ENCODE peak calls at places on chromosomes 12 and 14, in ten cellular contexts. One of them, this sample, is unnamed.

GRCh38 chr12:65586796-65587195 is 237.5 kb upstream of the HMGA2 start:
- DNase-seq in AG09309: no peak
- DNase-seq in cardiac muscle cell: no peak
- DNase-seq in GM23338: no peak
- DNase-seq in frontal cortex: no peak
- DNase-seq in iPS-NIHi11: no peak
- DNase-seq in AG10803: no peak
- DNase-seq in activated T-cell treated with anti-CD3 and anti-CD28 coated beads, Interleukin-2, amount 50 U/mL, for 72 hours: no peak
- DNase-seq in activated CD4-positive, alpha-beta T cell treated with anti-CD3 and anti-CD28 coated beads for 48 hours: no peak
- DNase-seq in activated CD8-positive, alpha-beta T cell treated with anti-CD3 and anti-CD28 coated beads, Interleukin-2, amount 10 ng/mL, durations not matched to agents 7 days and 5 days: no peak
- DNase-seq in this sample: no peak

GRCh38 chr14:105215602-105216001 is 32.7 kb upstream of the BTBD6 start:
- DNase-seq in AG10803: no peak
- DNase-seq in activated CD4-positive, alpha-beta T cell treated with anti-CD3 and anti-CD28 coated beads for 48 hours: no peak
- DNase-seq in activated CD8-positive, alpha-beta T cell treated with anti-CD3 and anti-CD28 coated beads, Interleukin-2, amount 10 ng/mL, durations not matched to agents 7 days and 5 days: no peak
- DNase-seq in activated T-cell treated with anti-CD3 and anti-CD28 coated beads, Interleukin-2, amount 50 U/mL, for 72 hours: no peak
- DNase-seq in cardiac muscle cell: no peak
- DNase-seq in GM23338: no peak
- DNase-seq in AG09309: no peak
- DNase-seq in frontal cortex: no peak
- DNase-seq in iPS-NIHi11: no peak
- DNase-seq in this sample: no peak

GRCh38 chr12:93844385-93844784 is 167.2 kb downstream of the CRADD start:
- DNase-seq in AG09309: no peak
- DNase-seq in cardiac muscle cell: no peak
- DNase-seq in activated T-cell treated with anti-CD3 and anti-CD28 coated beads, Interleukin-2, amount 50 U/mL, for 72 hours: no peak
- DNase-seq in activated CD8-positive, alpha-beta T cell treated with anti-CD3 and anti-CD28 coated beads, Interleukin-2, amount 10 ng/mL, durations not matched to agents 7 days and 5 days: no peak
- DNase-seq in GM23338: no peak
- DNase-seq in frontal cortex: no peak
- DNase-seq in AG10803: no peak
- DNase-seq in activated CD4-positive, alpha-beta T cell treated with anti-CD3 and anti-CD28 coated beads for 48 hours: no peak
- DNase-seq in iPS-NIHi11: no peak
- DNase-seq in this sample: no peak

GRCh38 chr12:53208877-53209463 is 1.9 kb upstream of the ITGB7 start:
- DNase-seq in AG09309: no peak
- DNase-seq in activated T-cell treated with anti-CD3 and anti-CD28 coated beads, Interleukin-2, amount 50 U/mL, for 72 hours: peak
- DNase-seq in GM23338: peak
- DNase-seq in frontal cortex: no peak
- DNase-seq in activated CD4-positive, alpha-beta T cell treated with anti-CD3 and anti-CD28 coated beads for 48 hours: peak
- DNase-seq in iPS-NIHi11: no peak
- DNase-seq in activated CD8-positive, alpha-beta T cell treated with anti-CD3 and anti-CD28 coated beads, Interleukin-2, amount 10 ng/mL, durations not matched to agents 7 days and 5 days: peak
- DNase-seq in AG10803: no peak
- DNase-seq in cardiac muscle cell: no peak
- DNase-seq in this sample: no peak

GRCh38 chr12:29223431-29223830 is 74.4 kb downstream of the FAR2 start:
- DNase-seq in frontal cortex: no peak
- DNase-seq in GM23338: no peak
- DNase-seq in activated T-cell treated with anti-CD3 and anti-CD28 coated beads, Interleukin-2, amount 50 U/mL, for 72 hours: no peak
- DNase-seq in AG09309: no peak
- DNase-seq in activated CD8-positive, alpha-beta T cell treated with anti-CD3 and anti-CD28 coated beads, Interleukin-2, amount 10 ng/mL, durations not matched to agents 7 days and 5 days: no peak
- DNase-seq in cardiac muscle cell: no peak
- DNase-seq in AG10803: no peak
- DNase-seq in activated CD4-positive, alpha-beta T cell treated with anti-CD3 and anti-CD28 coated beads for 48 hours: no peak
- DNase-seq in iPS-NIHi11: no peak
- DNase-seq in this sample: no peak

GRCh38 chr14:20346713-20347112 is 3.3 kb downstream of the PARP2 start:
- DNase-seq in iPS-NIHi11: no peak
- DNase-seq in cardiac muscle cell: no peak
- DNase-seq in GM23338: no peak
- DNase-seq in AG09309: no peak
- DNase-seq in activated T-cell treated with anti-CD3 and anti-CD28 coated beads, Interleukin-2, amount 50 U/mL, for 72 hours: no peak
- DNase-seq in activated CD4-positive, alpha-beta T cell treated with anti-CD3 and anti-CD28 coated beads for 48 hours: no peak
- DNase-seq in activated CD8-positive, alpha-beta T cell treated with anti-CD3 and anti-CD28 coated beads, Interleukin-2, amount 10 ng/mL, durations not matched to agents 7 days and 5 days: no peak
- DNase-seq in frontal cortex: no peak
- DNase-seq in AG10803: no peak
- DNase-seq in this sample: no peak

GRCh38 chr12:119231774-119232173 is 53.0 kb downstream of the HSPB8 start:
- DNase-seq in AG09309: no peak
- DNase-seq in activated CD8-positive, alpha-beta T cell treated with anti-CD3 and anti-CD28 coated beads, Interleukin-2, amount 10 ng/mL, durations not matched to agents 7 days and 5 days: no peak
- DNase-seq in frontal cortex: no peak
- DNase-seq in GM23338: no peak
- DNase-seq in AG10803: no peak
- DNase-seq in activated CD4-positive, alpha-beta T cell treated with anti-CD3 and anti-CD28 coated beads for 48 hours: no peak
- DNase-seq in cardiac muscle cell: no peak
- DNase-seq in iPS-NIHi11: no peak
- DNase-seq in activated T-cell treated with anti-CD3 and anti-CD28 coated beads, Interleukin-2, amount 50 U/mL, for 72 hours: no peak
- DNase-seq in this sample: no peak

GRCh38 chr14:68824207-68824516 is 31.3 kb upstream of the ZFP36L1 start:
- DNase-seq in frontal cortex: no peak
- DNase-seq in AG10803: no peak
- DNase-seq in AG09309: no peak
- DNase-seq in cardiac muscle cell: no peak
- DNase-seq in activated CD4-positive, alpha-beta T cell treated with anti-CD3 and anti-CD28 coated beads for 48 hours: no peak
- DNase-seq in iPS-NIHi11: no peak
- DNase-seq in activated T-cell treated with anti-CD3 and anti-CD28 coated beads, Interleukin-2, amount 50 U/mL, for 72 hours: no peak
- DNase-seq in GM23338: no peak
- DNase-seq in activated CD8-positive, alpha-beta T cell treated with anti-CD3 and anti-CD28 coated beads, Interleukin-2, amount 10 ng/mL, durations not matched to agents 7 days and 5 days: no peak
- DNase-seq in this sample: no peak

GRCh38 chr14:69363055-69363454 is 35.0 kb downstream of the ERH start:
- DNase-seq in GM23338: peak
- DNase-seq in AG10803: peak
- DNase-seq in iPS-NIHi11: peak
- DNase-seq in activated CD8-positive, alpha-beta T cell treated with anti-CD3 and anti-CD28 coated beads, Interleukin-2, amount 10 ng/mL, durations not matched to agents 7 days and 5 days: no peak
- DNase-seq in AG09309: no peak
- DNase-seq in cardiac muscle cell: peak
- DNase-seq in frontal cortex: peak
- DNase-seq in activated T-cell treated with anti-CD3 and anti-CD28 coated beads, Interleukin-2, amount 50 U/mL, for 72 hours: no peak
- DNase-seq in activated CD4-positive, alpha-beta T cell treated with anti-CD3 and anti-CD28 coated beads for 48 hours: no peak
- DNase-seq in this sample: no peak

GRCh38 chr12:20523658-20524057 is 155.3 kb downstream of the PDE3A start:
- DNase-seq in AG09309: no peak
- DNase-seq in activated CD4-positive, alpha-beta T cell treated with anti-CD3 and anti-CD28 coated beads for 48 hours: no peak
- DNase-seq in activated T-cell treated with anti-CD3 and anti-CD28 coated beads, Interleukin-2, amount 50 U/mL, for 72 hours: no peak
- DNase-seq in AG10803: no peak
- DNase-seq in iPS-NIHi11: no peak
- DNase-seq in cardiac muscle cell: no peak
- DNase-seq in activated CD8-positive, alpha-beta T cell treated with anti-CD3 and anti-CD28 coated beads, Interleukin-2, amount 10 ng/mL, durations not matched to agents 7 days and 5 days: no peak
- DNase-seq in GM23338: no peak
- DNase-seq in frontal cortex: no peak
- DNase-seq in this sample: no peak

GRCh38 chr12:65209655-65210043 is 40.3 kb downstream of the LEMD3 start:
- DNase-seq in iPS-NIHi11: no peak
- DNase-seq in cardiac muscle cell: no peak
- DNase-seq in activated CD8-positive, alpha-beta T cell treated with anti-CD3 and anti-CD28 coated beads, Interleukin-2, amount 10 ng/mL, durations not matched to agents 7 days and 5 days: no peak
- DNase-seq in AG09309: no peak
- DNase-seq in activated T-cell treated with anti-CD3 and anti-CD28 coated beads, Interleukin-2, amount 50 U/mL, for 72 hours: no peak
- DNase-seq in AG10803: no peak
- DNase-seq in activated CD4-positive, alpha-beta T cell treated with anti-CD3 and anti-CD28 coated beads for 48 hours: no peak
- DNase-seq in frontal cortex: no peak
- DNase-seq in GM23338: no peak
- DNase-seq in this sample: no peak

GRCh38 chr14:29925106-29925722 is 2.4 kb downstream of the PRKD1 start:
- DNase-seq in GM23338: peak
- DNase-seq in activated T-cell treated with anti-CD3 and anti-CD28 coated beads, Interleukin-2, amount 50 U/mL, for 72 hours: no peak
- DNase-seq in activated CD8-positive, alpha-beta T cell treated with anti-CD3 and anti-CD28 coated beads, Interleukin-2, amount 10 ng/mL, durations not matched to agents 7 days and 5 days: no peak
- DNase-seq in AG09309: no peak
- DNase-seq in cardiac muscle cell: no peak
- DNase-seq in activated CD4-positive, alpha-beta T cell treated with anti-CD3 and anti-CD28 coated beads for 48 hours: no peak
- DNase-seq in frontal cortex: no peak
- DNase-seq in AG10803: peak
- DNase-seq in iPS-NIHi11: peak
- DNase-seq in this sample: no peak

GRCh38 chr12:96743606-96744005 is 163.5 kb upstream of the NEDD1 start:
- DNase-seq in activated CD4-positive, alpha-beta T cell treated with anti-CD3 and anti-CD28 coated beads for 48 hours: no peak
- DNase-seq in iPS-NIHi11: no peak
- DNase-seq in cardiac muscle cell: no peak
- DNase-seq in activated T-cell treated with anti-CD3 and anti-CD28 coated beads, Interleukin-2, amount 50 U/mL, for 72 hours: no peak
- DNase-seq in frontal cortex: no peak
- DNase-seq in AG10803: peak
- DNase-seq in AG09309: no peak
- DNase-seq in GM23338: peak
- DNase-seq in activated CD8-positive, alpha-beta T cell treated with anti-CD3 and anti-CD28 coated beads, Interleukin-2, amount 10 ng/mL, durations not matched to agents 7 days and 5 days: no peak
- DNase-seq in this sample: no peak

GRCh38 chr12:106672308-106673085 is 89.7 kb downstream of the RFX4 start:
- DNase-seq in activated CD8-positive, alpha-beta T cell treated with anti-CD3 and anti-CD28 coated beads, Interleukin-2, amount 10 ng/mL, durations not matched to agents 7 days and 5 days: no peak
- DNase-seq in AG09309: no peak
- DNase-seq in cardiac muscle cell: peak
- DNase-seq in GM23338: peak
- DNase-seq in AG10803: no peak
- DNase-seq in frontal cortex: no peak
- DNase-seq in iPS-NIHi11: peak
- DNase-seq in activated CD4-positive, alpha-beta T cell treated with anti-CD3 and anti-CD28 coated beads for 48 hours: no peak
- DNase-seq in activated T-cell treated with anti-CD3 and anti-CD28 coated beads, Interleukin-2, amount 50 U/mL, for 72 hours: no peak
- DNase-seq in this sample: no peak

GRCh38 chr12:51818086-51818485 is 30.4 kb downstream of the FIGNL2 start:
- DNase-seq in activated CD8-positive, alpha-beta T cell treated with anti-CD3 and anti-CD28 coated beads, Interleukin-2, amount 10 ng/mL, durations not matched to agents 7 days and 5 days: no peak
- DNase-seq in GM23338: no peak
- DNase-seq in activated T-cell treated with anti-CD3 and anti-CD28 coated beads, Interleukin-2, amount 50 U/mL, for 72 hours: no peak
- DNase-seq in cardiac muscle cell: no peak
- DNase-seq in iPS-NIHi11: no peak
- DNase-seq in AG09309: no peak
- DNase-seq in AG10803: no peak
- DNase-seq in frontal cortex: no peak
- DNase-seq in activated CD4-positive, alpha-beta T cell treated with anti-CD3 and anti-CD28 coated beads for 48 hours: no peak
- DNase-seq in this sample: no peak

GRCh38 chr12:26768611-26769603 is 64.1 kb downstream of the ITPR2 start:
- DNase-seq in frontal cortex: no peak
- DNase-seq in activated CD4-positive, alpha-beta T cell treated with anti-CD3 and anti-CD28 coated beads for 48 hours: no peak
- DNase-seq in activated CD8-positive, alpha-beta T cell treated with anti-CD3 and anti-CD28 coated beads, Interleukin-2, amount 10 ng/mL, durations not matched to agents 7 days and 5 days: no peak
- DNase-seq in AG09309: no peak
- DNase-seq in AG10803: no peak
- DNase-seq in cardiac muscle cell: no peak
- DNase-seq in GM23338: no peak
- DNase-seq in iPS-NIHi11: no peak
- DNase-seq in activated T-cell treated with anti-CD3 and anti-CD28 coated beads, Interleukin-2, amount 50 U/mL, for 72 hours: no peak
- DNase-seq in this sample: no peak

GRCh38 chr14:102055181-102055901 is 31.5 kb downstream of the HSP90AA1 start:
- DNase-seq in activated T-cell treated with anti-CD3 and anti-CD28 coated beads, Interleukin-2, amount 50 U/mL, for 72 hours: no peak
- DNase-seq in activated CD8-positive, alpha-beta T cell treated with anti-CD3 and anti-CD28 coated beads, Interleukin-2, amount 10 ng/mL, durations not matched to agents 7 days and 5 days: no peak
- DNase-seq in cardiac muscle cell: no peak
- DNase-seq in activated CD4-positive, alpha-beta T cell treated with anti-CD3 and anti-CD28 coated beads for 48 hours: no peak
- DNase-seq in AG09309: peak
- DNase-seq in iPS-NIHi11: peak
- DNase-seq in GM23338: peak
- DNase-seq in frontal cortex: no peak
- DNase-seq in AG10803: peak
- DNase-seq in this sample: no peak

GRCh38 chr12:124441443-124442190 is 125.8 kb downstream of the NCOR2 start:
- DNase-seq in iPS-NIHi11: no peak
- DNase-seq in AG10803: peak
- DNase-seq in activated T-cell treated with anti-CD3 and anti-CD28 coated beads, Interleukin-2, amount 50 U/mL, for 72 hours: no peak
- DNase-seq in activated CD8-positive, alpha-beta T cell treated with anti-CD3 and anti-CD28 coated beads, Interleukin-2, amount 10 ng/mL, durations not matched to agents 7 days and 5 days: no peak
- DNase-seq in frontal cortex: no peak
- DNase-seq in AG09309: peak
- DNase-seq in GM23338: no peak
- DNase-seq in activated CD4-positive, alpha-beta T cell treated with anti-CD3 and anti-CD28 coated beads for 48 hours: no peak
- DNase-seq in cardiac muscle cell: no peak
- DNase-seq in this sample: no peak

GRCh38 chr12:4909734-4910501 is at the start of gene KCNA1:
- DNase-seq in iPS-NIHi11: peak
- DNase-seq in activated CD8-positive, alpha-beta T cell treated with anti-CD3 and anti-CD28 coated beads, Interleukin-2, amount 10 ng/mL, durations not matched to agents 7 days and 5 days: no peak
- DNase-seq in activated T-cell treated with anti-CD3 and anti-CD28 coated beads, Interleukin-2, amount 50 U/mL, for 72 hours: peak
- DNase-seq in activated CD4-positive, alpha-beta T cell treated with anti-CD3 and anti-CD28 coated beads for 48 hours: peak
- DNase-seq in AG10803: peak
- DNase-seq in AG09309: no peak
- DNase-seq in frontal cortex: peak
- DNase-seq in cardiac muscle cell: peak
- DNase-seq in GM23338: peak
- DNase-seq in this sample: no peak

GRCh38 chr14:96105089-96105920 is 66.1 kb downstream of the C14orf132 start:
- DNase-seq in AG09309: no peak
- DNase-seq in AG10803: no peak
- DNase-seq in activated T-cell treated with anti-CD3 and anti-CD28 coated beads, Interleukin-2, amount 50 U/mL, for 72 hours: no peak
- DNase-seq in GM23338: no peak
- DNase-seq in cardiac muscle cell: no peak
- DNase-seq in activated CD8-positive, alpha-beta T cell treated with anti-CD3 and anti-CD28 coated beads, Interleukin-2, amount 10 ng/mL, durations not matched to agents 7 days and 5 days: no peak
- DNase-seq in iPS-NIHi11: no peak
- DNase-seq in activated CD4-positive, alpha-beta T cell treated with anti-CD3 and anti-CD28 coated beads for 48 hours: no peak
- DNase-seq in frontal cortex: no peak
- DNase-seq in this sample: no peak

GRCh38 chr12:57745485-57745881 is 644 bp downstream of the TSPAN31 start:
- DNase-seq in cardiac muscle cell: no peak
- DNase-seq in AG09309: no peak
- DNase-seq in AG10803: no peak
- DNase-seq in iPS-NIHi11: no peak
- DNase-seq in frontal cortex: no peak
- DNase-seq in activated CD8-positive, alpha-beta T cell treated with anti-CD3 and anti-CD28 coated beads, Interleukin-2, amount 10 ng/mL, durations not matched to agents 7 days and 5 days: no peak
- DNase-seq in activated T-cell treated with anti-CD3 and anti-CD28 coated beads, Interleukin-2, amount 50 U/mL, for 72 hours: no peak
- DNase-seq in activated CD4-positive, alpha-beta T cell treated with anti-CD3 and anti-CD28 coated beads for 48 hours: no peak
- DNase-seq in GM23338: no peak
- DNase-seq in this sample: no peak

GRCh38 chr14:35877276-35877675 is 51.1 kb downstream of the BRMS1L start:
- DNase-seq in frontal cortex: no peak
- DNase-seq in GM23338: no peak
- DNase-seq in iPS-NIHi11: no peak
- DNase-seq in activated CD4-positive, alpha-beta T cell treated with anti-CD3 and anti-CD28 coated beads for 48 hours: no peak
- DNase-seq in AG10803: no peak
- DNase-seq in activated CD8-positive, alpha-beta T cell treated with anti-CD3 and anti-CD28 coated beads, Interleukin-2, amount 10 ng/mL, durations not matched to agents 7 days and 5 days: no peak
- DNase-seq in activated T-cell treated with anti-CD3 and anti-CD28 coated beads, Interleukin-2, amount 50 U/mL, for 72 hours: no peak
- DNase-seq in cardiac muscle cell: no peak
- DNase-seq in AG09309: no peak
- DNase-seq in this sample: no peak

GRCh38 chr12:32240833-32241232 is 134.2 kb downstream of the BICD1 start:
- DNase-seq in GM23338: no peak
- DNase-seq in activated T-cell treated with anti-CD3 and anti-CD28 coated beads, Interleukin-2, amount 50 U/mL, for 72 hours: no peak
- DNase-seq in cardiac muscle cell: no peak
- DNase-seq in activated CD4-positive, alpha-beta T cell treated with anti-CD3 and anti-CD28 coated beads for 48 hours: no peak
- DNase-seq in frontal cortex: no peak
- DNase-seq in activated CD8-positive, alpha-beta T cell treated with anti-CD3 and anti-CD28 coated beads, Interleukin-2, amount 10 ng/mL, durations not matched to agents 7 days and 5 days: no peak
- DNase-seq in AG09309: no peak
- DNase-seq in iPS-NIHi11: no peak
- DNase-seq in AG10803: no peak
- DNase-seq in this sample: no peak

GRCh38 chr14:82029038-82029437 is 495.4 kb upstream of the SEL1L start:
- DNase-seq in activated CD4-positive, alpha-beta T cell treated with anti-CD3 and anti-CD28 coated beads for 48 hours: no peak
- DNase-seq in activated CD8-positive, alpha-beta T cell treated with anti-CD3 and anti-CD28 coated beads, Interleukin-2, amount 10 ng/mL, durations not matched to agents 7 days and 5 days: no peak
- DNase-seq in frontal cortex: no peak
- DNase-seq in activated T-cell treated with anti-CD3 and anti-CD28 coated beads, Interleukin-2, amount 50 U/mL, for 72 hours: no peak
- DNase-seq in iPS-NIHi11: no peak
- DNase-seq in AG10803: no peak
- DNase-seq in GM23338: no peak
- DNase-seq in AG09309: no peak
- DNase-seq in cardiac muscle cell: no peak
- DNase-seq in this sample: no peak

GRCh38 chr14:24838945-24839616 is 205.1 kb upstream of the GZMB start:
- DNase-seq in activated CD8-positive, alpha-beta T cell treated with anti-CD3 and anti-CD28 coated beads, Interleukin-2, amount 10 ng/mL, durations not matched to agents 7 days and 5 days: no peak
- DNase-seq in AG09309: no peak
- DNase-seq in GM23338: no peak
- DNase-seq in activated CD4-positive, alpha-beta T cell treated with anti-CD3 and anti-CD28 coated beads for 48 hours: no peak
- DNase-seq in frontal cortex: no peak
- DNase-seq in activated T-cell treated with anti-CD3 and anti-CD28 coated beads, Interleukin-2, amount 50 U/mL, for 72 hours: no peak
- DNase-seq in iPS-NIHi11: no peak
- DNase-seq in AG10803: peak
- DNase-seq in cardiac muscle cell: peak
- DNase-seq in this sample: no peak

GRCh38 chr12:1584326-1584725 is 10.1 kb downstream of the FBXL14 start:
- DNase-seq in cardiac muscle cell: no peak
- DNase-seq in activated T-cell treated with anti-CD3 and anti-CD28 coated beads, Interleukin-2, amount 50 U/mL, for 72 hours: no peak
- DNase-seq in activated CD8-positive, alpha-beta T cell treated with anti-CD3 and anti-CD28 coated beads, Interleukin-2, amount 10 ng/mL, durations not matched to agents 7 days and 5 days: no peak
- DNase-seq in frontal cortex: no peak
- DNase-seq in activated CD4-positive, alpha-beta T cell treated with anti-CD3 and anti-CD28 coated beads for 48 hours: no peak
- DNase-seq in iPS-NIHi11: no peak
- DNase-seq in AG10803: no peak
- DNase-seq in AG09309: no peak
- DNase-seq in GM23338: no peak
- DNase-seq in this sample: no peak